ENCODE peak calls at places on chromosomes 16 and 17, in five cellular contexts. One of them, this sample, is unnamed.

GRCh38 chr16:67443299-67443698 is 12.4 kb downstream of the HSD11B2 start:
- DNase-seq in RCC 7860: no peak
- DNase-seq in epithelial cell of prostate: no peak
- DNase-seq in NB4: no peak
- DNase-seq in suprapubic skin: peak; percentile 88
- DNase-seq in this sample: no peak

GRCh38 chr17:66373944-66374817 is 71.8 kb downstream of the PRKCA start:
- DNase-seq in RCC 7860: peak; percentile 34
- DNase-seq in epithelial cell of prostate: no peak
- DNase-seq in NB4: peak; percentile 84
- DNase-seq in suprapubic skin: no peak
- DNase-seq in this sample: no peak

GRCh38 chr16:86740817-86741799 is 162.8 kb downstream of the FOXL1 start:
- DNase-seq in RCC 7860: peak; percentile 94
- DNase-seq in epithelial cell of prostate: no peak
- DNase-seq in NB4: peak; percentile 28
- DNase-seq in suprapubic skin: no peak
- DNase-seq in this sample: no peak

GRCh38 chr17:50201226-50201854 is at the start of gene COL1A1:
- DNase-seq in RCC 7860: no peak
- DNase-seq in epithelial cell of prostate: no peak
- DNase-seq in NB4: no peak
- DNase-seq in suprapubic skin: peak; percentile 93
- DNase-seq in this sample: no peak

GRCh38 chr17:79777844-79778503 is at the start of gene CBX2:
- DNase-seq in RCC 7860: peak; percentile 41
- DNase-seq in epithelial cell of prostate: peak; percentile 8
- DNase-seq in NB4: peak; percentile 80
- DNase-seq in suprapubic skin: no peak
- DNase-seq in this sample: no peak

GRCh38 chr17:72715906-72716572 is 376.4 kb downstream of the SLC39A11 start:
- DNase-seq in RCC 7860: peak; percentile 99
- DNase-seq in epithelial cell of prostate: peak; percentile 72
- DNase-seq in NB4: no peak
- DNase-seq in suprapubic skin: no peak
- DNase-seq in this sample: peak; percentile 69

GRCh38 chr16:67196881-67197280 is 2.0 kb upstream of the ELMO3 start:
- DNase-seq in RCC 7860: no peak
- DNase-seq in epithelial cell of prostate: no peak
- DNase-seq in NB4: no peak
- DNase-seq in suprapubic skin: no peak
- DNase-seq in this sample: no peak

GRCh38 chr17:16215273-16215964 is at the start of gene NCOR1:
- DNase-seq in RCC 7860: peak; percentile 80
- DNase-seq in epithelial cell of prostate: peak; percentile 73
- DNase-seq in NB4: peak; percentile 97
- DNase-seq in suprapubic skin: peak; percentile 94
- DNase-seq in this sample: peak; percentile 64

GRCh38 chr17:31560836-31561235 is 169.4 kb downstream of the RAB11FIP4 start:
- DNase-seq in RCC 7860: no peak
- DNase-seq in epithelial cell of prostate: no peak
- DNase-seq in NB4: no peak
- DNase-seq in suprapubic skin: no peak
- DNase-seq in this sample: no peak

GRCh38 chr17:72419866-72420774 is 299.3 kb downstream of the SOX9 start:
- DNase-seq in RCC 7860: peak; percentile 40
- DNase-seq in epithelial cell of prostate: no peak
- DNase-seq in NB4: peak; percentile 50
- DNase-seq in suprapubic skin: no peak
- DNase-seq in this sample: no peak

GRCh38 chr16:18805257-18805773 is 4.0 kb upstream of the ARL6IP1 start:
- DNase-seq in RCC 7860: no peak
- DNase-seq in epithelial cell of prostate: no peak
- DNase-seq in NB4: no peak
- DNase-seq in suprapubic skin: no peak
- DNase-seq in this sample: no peak

GRCh38 chr17:30226878-30227277 is 8.6 kb downstream of the SLC6A4 start:
- DNase-seq in RCC 7860: no peak
- DNase-seq in epithelial cell of prostate: no peak
- DNase-seq in NB4: no peak
- DNase-seq in suprapubic skin: no peak
- DNase-seq in this sample: no peak

GRCh38 chr17:70539172-70539924 is 370.0 kb downstream of the KCNJ2 start:
- DNase-seq in RCC 7860: no peak
- DNase-seq in epithelial cell of prostate: no peak
- DNase-seq in NB4: no peak
- DNase-seq in suprapubic skin: no peak
- DNase-seq in this sample: no peak

GRCh38 chr17:4641297-4642195 is at the start of gene ALOX15:
- DNase-seq in RCC 7860: no peak
- DNase-seq in epithelial cell of prostate: no peak
- DNase-seq in NB4: no peak
- DNase-seq in suprapubic skin: no peak
- DNase-seq in this sample: no peak

GRCh38 chr16:84603115-84603816 is 14.6 kb downstream of the COTL1 start:
- DNase-seq in RCC 7860: peak; percentile 92
- DNase-seq in epithelial cell of prostate: peak; percentile 61
- DNase-seq in NB4: peak; percentile 94
- DNase-seq in suprapubic skin: peak; percentile 89
- DNase-seq in this sample: peak; percentile 75

GRCh38 chr16:82943371-82943770 is 316.6 kb downstream of the CDH13 start:
- DNase-seq in RCC 7860: no peak
- DNase-seq in epithelial cell of prostate: no peak
- DNase-seq in NB4: no peak
- DNase-seq in suprapubic skin: no peak
- DNase-seq in this sample: no peak

GRCh38 chr17:61556224-61557188 is 34.5 kb downstream of the NACA2 start:
- DNase-seq in RCC 7860: no peak
- DNase-seq in epithelial cell of prostate: no peak
- DNase-seq in NB4: no peak
- DNase-seq in suprapubic skin: no peak
- DNase-seq in this sample: no peak

GRCh38 chr17:32492281-32492623 is 5.5 kb downstream of the CDK5R1 start:
- DNase-seq in RCC 7860: no peak
- DNase-seq in epithelial cell of prostate: no peak
- DNase-seq in NB4: no peak
- DNase-seq in suprapubic skin: no peak
- DNase-seq in this sample: no peak

GRCh38 chr17:40311575-40311974 is 2.6 kb downstream of the RARA start:
- DNase-seq in RCC 7860: no peak
- DNase-seq in epithelial cell of prostate: no peak
- DNase-seq in NB4: no peak
- DNase-seq in suprapubic skin: peak; percentile 79
- DNase-seq in this sample: peak; percentile 66

GRCh38 chr17:77635176-77635575 is 323.3 kb upstream of the TNRC6C start:
- DNase-seq in RCC 7860: no peak
- DNase-seq in epithelial cell of prostate: no peak
- DNase-seq in NB4: no peak
- DNase-seq in suprapubic skin: no peak
- DNase-seq in this sample: no peak

GRCh38 chr16:58266336-58266735 is 28.5 kb downstream of the PRSS54 start:
- DNase-seq in RCC 7860: no peak
- DNase-seq in epithelial cell of prostate: no peak
- DNase-seq in NB4: no peak
- DNase-seq in suprapubic skin: no peak
- DNase-seq in this sample: no peak

GRCh38 chr16:67543582-67543981 is 15.0 kb downstream of the RIPOR1 start:
- DNase-seq in RCC 7860: no peak
- DNase-seq in epithelial cell of prostate: no peak
- DNase-seq in NB4: no peak
- DNase-seq in suprapubic skin: no peak
- DNase-seq in this sample: no peak

GRCh38 chr16:67406628-67407027 is 9.6 kb downstream of the ZDHHC1 start:
- DNase-seq in RCC 7860: no peak
- DNase-seq in epithelial cell of prostate: no peak
- DNase-seq in NB4: no peak
- DNase-seq in suprapubic skin: no peak
- DNase-seq in this sample: no peak

GRCh38 chr16:10514369-10515055 is 65.9 kb downstream of the EMP2 start:
- DNase-seq in RCC 7860: peak; percentile 20
- DNase-seq in epithelial cell of prostate: no peak
- DNase-seq in NB4: peak; percentile 64
- DNase-seq in suprapubic skin: peak; percentile 67
- DNase-seq in this sample: no peak

GRCh38 chr17:58279016-58279671 is 1.6 kb downstream of the MPO start:
- DNase-seq in RCC 7860: no peak
- DNase-seq in epithelial cell of prostate: no peak
- DNase-seq in NB4: peak; percentile 66
- DNase-seq in suprapubic skin: no peak
- DNase-seq in this sample: no peak

GRCh38 chr16:2467301-2468141 is 3.6 kb upstream of the NTN3 start:
- DNase-seq in RCC 7860: no peak
- DNase-seq in epithelial cell of prostate: no peak
- DNase-seq in NB4: peak; percentile 92
- DNase-seq in suprapubic skin: peak; percentile 90
- DNase-seq in this sample: no peak

GRCh38 chr17:67105213-67105612 is 60.9 kb downstream of the CACNG1 start:
- DNase-seq in RCC 7860: no peak
- DNase-seq in epithelial cell of prostate: peak; percentile 2
- DNase-seq in NB4: peak; percentile 55
- DNase-seq in suprapubic skin: no peak
- DNase-seq in this sample: no peak

GRCh38 chr17:6948562-6948961 is 47.3 kb upstream of the ALOX12 start:
- DNase-seq in RCC 7860: no peak
- DNase-seq in epithelial cell of prostate: no peak
- DNase-seq in NB4: peak; percentile 85
- DNase-seq in suprapubic skin: no peak
- DNase-seq in this sample: no peak

GRCh38 chr17:41687828-41688640 is 651 bp upstream of the EIF1 start:
- DNase-seq in RCC 7860: peak; percentile 57
- DNase-seq in epithelial cell of prostate: no peak
- DNase-seq in NB4: peak; percentile 75
- DNase-seq in suprapubic skin: no peak
- DNase-seq in this sample: no peak

GRCh38 chr17:44204453-44204882 is 4.8 kb upstream of the ATXN7L3 start:
- DNase-seq in RCC 7860: peak; percentile 12
- DNase-seq in epithelial cell of prostate: no peak
- DNase-seq in NB4: peak; percentile 40
- DNase-seq in suprapubic skin: no peak
- DNase-seq in this sample: no peak

GRCh38 chr16:14148016-14148415 is 76.9 kb downstream of the MRTFB start:
- DNase-seq in RCC 7860: no peak
- DNase-seq in epithelial cell of prostate: no peak
- DNase-seq in NB4: no peak
- DNase-seq in suprapubic skin: no peak
- DNase-seq in this sample: no peak

GRCh38 chr16:31537362-31537921 is 9.7 kb downstream of the AHSP start:
- DNase-seq in RCC 7860: no peak
- DNase-seq in epithelial cell of prostate: no peak
- DNase-seq in NB4: no peak
- DNase-seq in suprapubic skin: no peak
- DNase-seq in this sample: no peak

GRCh38 chr17:7886227-7887037 is 2.2 kb upstream of the CHD3 start:
- DNase-seq in RCC 7860: no peak
- DNase-seq in epithelial cell of prostate: no peak
- DNase-seq in NB4: peak; percentile 45
- DNase-seq in suprapubic skin: peak; percentile 79
- DNase-seq in this sample: no peak

GRCh38 chr16:2474877-2475412 is at the start of gene TBC1D24:
- DNase-seq in RCC 7860: peak; percentile 63
- DNase-seq in epithelial cell of prostate: no peak
- DNase-seq in NB4: peak; percentile 88
- DNase-seq in suprapubic skin: no peak
- DNase-seq in this sample: no peak

GRCh38 chr17:34990921-34991365 is 10.6 kb downstream of the LIG3 start:
- DNase-seq in RCC 7860: no peak
- DNase-seq in epithelial cell of prostate: no peak
- DNase-seq in NB4: peak; percentile 94
- DNase-seq in suprapubic skin: no peak
- DNase-seq in this sample: no peak